ENCODE peak calls at places on chromosomes 7 and 10, in eight cellular contexts. L is NCI-H2081; A is H7; O is CD8-positive, alpha-beta memory T cell; Z is NCI-H446; F is BJ; E is neural progenitor cell; T is D341Med. Q is an unnamed sample.
A peak's percentile ranks its signal among the peaks of the same experiment; 100 is the strongest.

GRCh38 chr7:151465169-151465568 is 25.2 kb upstream of the CRYGN start:
- DNase-seq in L (no peak), A (no peak), O (no peak), Z (no peak), F (no peak), E (no peak), T (no peak), Q (no peak)

GRCh38 chr10:23384364-23384763 is 39.8 kb upstream of the C10orf67 start:
- DNase-seq in L (no peak), A (no peak), O (no peak), Z (no peak), F (peak; percentile 4), E (no peak), T (no peak), Q (no peak)

GRCh38 chr10:45135836-45136235 is 135.1 kb downstream of the ZNF22 start:
- DNase-seq in L (no peak), A (no peak), O (no peak), Z (no peak), F (no peak), E (no peak), T (no peak), Q (no peak)

GRCh38 chr10:35423505-35424306 is 87.4 kb downstream of the CCNY start:
- DNase-seq in L (no peak), A (no peak), O (no peak), Z (no peak), F (no peak), E (no peak), T (no peak), Q (no peak)

GRCh38 chr10:54133201-54133600 is 667.8 kb downstream of the PCDH15 start:
- DNase-seq in L (no peak), A (no peak), O (no peak), Z (peak; percentile 0), F (no peak), E (peak; percentile 7), T (peak; percentile 36), Q (no peak)

GRCh38 chr7:46630031-46630430 is 709.0 kb upstream of the IGFBP3 start:
- DNase-seq in L (no peak), A (no peak), O (no peak), Z (no peak), F (peak; percentile 44), E (no peak), T (no peak), Q (no peak)

GRCh38 chr10:44334621-44335184 is 50.2 kb downstream of the CXCL12 start:
- DNase-seq in L (no peak), A (no peak), O (no peak), Z (no peak), F (peak; percentile 44), E (no peak), T (no peak), Q (no peak)

GRCh38 chr7:22346383-22347107 is 10.4 kb downstream of the RAPGEF5 start:
- DNase-seq in L (no peak), A (no peak), O (no peak), Z (no peak), F (no peak), E (no peak), T (no peak), Q (no peak)

GRCh38 chr7:155297517-155298287 is at the start of gene INSIG1:
- DNase-seq in L (peak; percentile 94), A (peak; percentile 99), O (peak; percentile 94), Z (peak; percentile 96), F (peak; percentile 51), E (peak; percentile 97), T (peak; percentile 99), Q (peak; percentile 95)

GRCh38 chr7:32500922-32501341 is 5.6 kb downstream of the AVL9 start:
- DNase-seq in L (no peak), A (no peak), O (no peak), Z (peak; percentile 40), F (peak; percentile 39), E (no peak), T (no peak), Q (no peak)

GRCh38 chr7:138169441-138169851 is 93.2 kb downstream of the AKR1D1 start:
- DNase-seq in L (no peak), A (peak; percentile 19), O (no peak), Z (no peak), F (no peak), E (peak; percentile 88), T (no peak), Q (no peak)

GRCh38 chr10:7084255-7085005 is 326.4 kb downstream of the SFMBT2 start:
- DNase-seq in L (no peak), A (no peak), O (no peak), Z (no peak), F (no peak), E (no peak), T (no peak), Q (no peak)

GRCh38 chr10:51838506-51838905 is 139.1 kb upstream of the CSTF2T start:
- DNase-seq in L (no peak), A (no peak), O (no peak), Z (no peak), F (no peak), E (peak; percentile 59), T (no peak), Q (no peak)

GRCh38 chr7:158228131-158228530 is 359.5 kb downstream of the PTPRN2 start:
- DNase-seq in L (no peak), A (no peak), O (no peak), Z (no peak), F (no peak), E (no peak), T (no peak), Q (no peak)

GRCh38 chr7:2974093-2974819 is 69.4 kb downstream of the CARD11 start:
- DNase-seq in L (no peak), A (no peak), O (no peak), Z (no peak), F (no peak), E (no peak), T (no peak), Q (no peak)

GRCh38 chr10:64112697-64113367 is 591.6 kb downstream of the REEP3 start:
- DNase-seq in L (no peak), A (no peak), O (no peak), Z (no peak), F (no peak), E (no peak), T (no peak), Q (no peak)

GRCh38 chr10:102397222-102398171 is 2.0 kb downstream of the NFKB2 start:
- DNase-seq in L (no peak), A (peak; percentile 32), O (no peak), Z (no peak), F (no peak), E (no peak), T (no peak), Q (no peak)

GRCh38 chr10:20912969-20913368 is 15.9 kb upstream of the NEBL start:
- DNase-seq in L (no peak), A (no peak), O (no peak), Z (no peak), F (no peak), E (no peak), T (no peak), Q (no peak)

GRCh38 chr10:77311186-77311585 is 326.4 kb downstream of the KCNMA1 start:
- DNase-seq in L (no peak), A (peak; percentile 74), O (no peak), Z (peak; percentile 2), F (no peak), E (peak; percentile 92), T (no peak), Q (no peak)

GRCh38 chr7:11232462-11232861 is 258.8 kb downstream of the PHF14 start:
- DNase-seq in L (no peak), A (no peak), O (no peak), Z (no peak), F (no peak), E (no peak), T (no peak), Q (no peak)

GRCh38 chr7:14381306-14381705 is 391.8 kb upstream of the ETV1 start:
- DNase-seq in L (no peak), A (no peak), O (no peak), Z (no peak), F (no peak), E (no peak), T (no peak), Q (no peak)

GRCh38 chr7:120473352-120473751 is 200.4 kb downstream of the KCND2 start:
- DNase-seq in L (no peak), A (no peak), O (no peak), Z (no peak), F (no peak), E (no peak), T (no peak), Q (no peak)

GRCh38 chr10:77451886-77452285 is 185.7 kb downstream of the KCNMA1 start:
- DNase-seq in L (no peak), A (no peak), O (no peak), Z (no peak), F (no peak), E (no peak), T (no peak), Q (no peak)

GRCh38 chr7:130721486-130722277 is 12.3 kb downstream of the KLF14 start:
- DNase-seq in L (peak; percentile 52), A (peak; percentile 40), O (no peak), Z (peak; percentile 38), F (no peak), E (peak; percentile 86), T (peak; percentile 41), Q (peak; percentile 90)

GRCh38 chr10:110535958-110536891 is 31.3 kb upstream of the SMC3 start:
- DNase-seq in L (no peak), A (peak; percentile 52), O (peak; percentile 53), Z (peak; percentile 4), F (no peak), E (peak; percentile 41), T (no peak), Q (no peak)

GRCh38 chr10:11105676-11106004 is 88.0 kb downstream of the CELF2 start:
- DNase-seq in L (no peak), A (no peak), O (no peak), Z (no peak), F (no peak), E (no peak), T (no peak), Q (no peak)